ENCODE peak calls at places on chromosomes 3 and 15, in eight cellular contexts. One of them, this sample, is unnamed.

GRCh38 chr15:39438795-39439577 is 141.9 kb upstream of the THBS1 start:
- DNase-seq in tibial artery: no peak
- DNase-seq in foreskin fibroblast: no peak
- DNase-seq in effector memory CD4-positive, alpha-beta T cell: no peak
- DNase-seq in thoracic aorta: no peak
- DNase-seq in RWPE2: no peak
- DNase-seq in sigmoid colon: no peak
- DNase-seq in HCT116: no peak
- DNase-seq in this sample: no peak

GRCh38 chr3:42539871-42540714 is 37.6 kb downstream of the VIPR1 start:
- DNase-seq in tibial artery: no peak
- DNase-seq in foreskin fibroblast: peak; percentile 25
- DNase-seq in effector memory CD4-positive, alpha-beta T cell: peak; percentile 21
- DNase-seq in thoracic aorta: no peak
- DNase-seq in RWPE2: no peak
- DNase-seq in sigmoid colon: peak; percentile 61
- DNase-seq in HCT116: peak; percentile 55
- DNase-seq in this sample: no peak

GRCh38 chr3:197427013-197427412 is 128.6 kb upstream of the DLG1 start:
- DNase-seq in tibial artery: no peak
- DNase-seq in foreskin fibroblast: peak; percentile 24
- DNase-seq in effector memory CD4-positive, alpha-beta T cell: no peak
- DNase-seq in thoracic aorta: no peak
- DNase-seq in RWPE2: no peak
- DNase-seq in sigmoid colon: no peak
- DNase-seq in HCT116: no peak
- DNase-seq in this sample: no peak

GRCh38 chr3:190319660-190320059 is 2.6 kb downstream of the CLDN1 start:
- DNase-seq in tibial artery: no peak
- DNase-seq in foreskin fibroblast: peak; percentile 34
- DNase-seq in effector memory CD4-positive, alpha-beta T cell: no peak
- DNase-seq in thoracic aorta: no peak
- DNase-seq in RWPE2: peak; percentile 84
- DNase-seq in sigmoid colon: no peak
- DNase-seq in HCT116: no peak
- DNase-seq in this sample: no peak

GRCh38 chr3:89098964-89099585 is 8.3 kb upstream of the EPHA3 start:
- DNase-seq in tibial artery: peak; percentile 63
- DNase-seq in foreskin fibroblast: peak; percentile 78
- DNase-seq in effector memory CD4-positive, alpha-beta T cell: no peak
- DNase-seq in thoracic aorta: no peak
- DNase-seq in RWPE2: no peak
- DNase-seq in sigmoid colon: no peak
- DNase-seq in HCT116: peak; percentile 7
- DNase-seq in this sample: no peak

GRCh38 chr3:37223084-37223975 is 48.9 kb upstream of the LRRFIP2 start:
- DNase-seq in tibial artery: no peak
- DNase-seq in foreskin fibroblast: peak; percentile 67
- DNase-seq in effector memory CD4-positive, alpha-beta T cell: no peak
- DNase-seq in thoracic aorta: no peak
- DNase-seq in RWPE2: no peak
- DNase-seq in sigmoid colon: no peak
- DNase-seq in HCT116: no peak
- DNase-seq in this sample: no peak

GRCh38 chr3:96959902-96960596 is 145.7 kb downstream of the EPHA6 start:
- DNase-seq in tibial artery: no peak
- DNase-seq in foreskin fibroblast: peak; percentile 0
- DNase-seq in effector memory CD4-positive, alpha-beta T cell: no peak
- DNase-seq in thoracic aorta: no peak
- DNase-seq in RWPE2: no peak
- DNase-seq in sigmoid colon: no peak
- DNase-seq in HCT116: no peak
- DNase-seq in this sample: no peak

GRCh38 chr3:42115223-42115622 is 24.1 kb downstream of the TRAK1 start:
- DNase-seq in tibial artery: peak; percentile 57
- DNase-seq in foreskin fibroblast: peak; percentile 41
- DNase-seq in effector memory CD4-positive, alpha-beta T cell: no peak
- DNase-seq in thoracic aorta: no peak
- DNase-seq in RWPE2: no peak
- DNase-seq in sigmoid colon: no peak
- DNase-seq in HCT116: no peak
- DNase-seq in this sample: no peak

GRCh38 chr3:115657168-115657567 is 33.9 kb downstream of the GAP43 start:
- DNase-seq in tibial artery: no peak
- DNase-seq in foreskin fibroblast: no peak
- DNase-seq in effector memory CD4-positive, alpha-beta T cell: no peak
- DNase-seq in thoracic aorta: no peak
- DNase-seq in RWPE2: no peak
- DNase-seq in sigmoid colon: no peak
- DNase-seq in HCT116: no peak
- DNase-seq in this sample: no peak

GRCh38 chr3:64082411-64082810 is 59.1 kb upstream of the PSMD6 start:
- DNase-seq in tibial artery: no peak
- DNase-seq in foreskin fibroblast: peak; percentile 48
- DNase-seq in effector memory CD4-positive, alpha-beta T cell: no peak
- DNase-seq in thoracic aorta: no peak
- DNase-seq in RWPE2: no peak
- DNase-seq in sigmoid colon: no peak
- DNase-seq in HCT116: no peak
- DNase-seq in this sample: no peak

GRCh38 chr15:63601026-63601726 is 4.0 kb downstream of the FBXL22 start:
- DNase-seq in tibial artery: no peak
- DNase-seq in foreskin fibroblast: peak; percentile 70
- DNase-seq in effector memory CD4-positive, alpha-beta T cell: peak; percentile 42
- DNase-seq in thoracic aorta: no peak
- DNase-seq in RWPE2: no peak
- DNase-seq in sigmoid colon: peak; percentile 71
- DNase-seq in HCT116: no peak
- DNase-seq in this sample: no peak

GRCh38 chr15:47812436-47813109 is 95.3 kb downstream of the SEMA6D start:
- DNase-seq in tibial artery: no peak
- DNase-seq in foreskin fibroblast: peak; percentile 5
- DNase-seq in effector memory CD4-positive, alpha-beta T cell: no peak
- DNase-seq in thoracic aorta: no peak
- DNase-seq in RWPE2: peak; percentile 88
- DNase-seq in sigmoid colon: no peak
- DNase-seq in HCT116: no peak
- DNase-seq in this sample: no peak

GRCh38 chr3:133377396-133377795 is 22.5 kb upstream of the BFSP2 start:
- DNase-seq in tibial artery: no peak
- DNase-seq in foreskin fibroblast: peak; percentile 66
- DNase-seq in effector memory CD4-positive, alpha-beta T cell: no peak
- DNase-seq in thoracic aorta: no peak
- DNase-seq in RWPE2: no peak
- DNase-seq in sigmoid colon: no peak
- DNase-seq in HCT116: no peak
- DNase-seq in this sample: peak; percentile 21

GRCh38 chr15:40754883-40755815 is at the start of gene RMDN3:
- DNase-seq in tibial artery: peak; percentile 96
- DNase-seq in foreskin fibroblast: peak; percentile 97
- DNase-seq in effector memory CD4-positive, alpha-beta T cell: peak; percentile 87
- DNase-seq in thoracic aorta: peak; percentile 46
- DNase-seq in RWPE2: peak; percentile 97
- DNase-seq in sigmoid colon: peak; percentile 96
- DNase-seq in HCT116: peak; percentile 80
- DNase-seq in this sample: peak; percentile 73

GRCh38 chr15:55937040-55937439 is 56.4 kb downstream of the NEDD4 start:
- DNase-seq in tibial artery: no peak
- DNase-seq in foreskin fibroblast: peak; percentile 76
- DNase-seq in effector memory CD4-positive, alpha-beta T cell: no peak
- DNase-seq in thoracic aorta: no peak
- DNase-seq in RWPE2: no peak
- DNase-seq in sigmoid colon: no peak
- DNase-seq in HCT116: no peak
- DNase-seq in this sample: no peak

GRCh38 chr3:131033480-131034080 is 6.9 kb downstream of the NEK11 start:
- DNase-seq in tibial artery: no peak
- DNase-seq in foreskin fibroblast: peak; percentile 74
- DNase-seq in effector memory CD4-positive, alpha-beta T cell: no peak
- DNase-seq in thoracic aorta: no peak
- DNase-seq in RWPE2: no peak
- DNase-seq in sigmoid colon: no peak
- DNase-seq in HCT116: peak; percentile 41
- DNase-seq in this sample: no peak

GRCh38 chr3:155018621-155019330 is 61.3 kb upstream of the MME start:
- DNase-seq in tibial artery: no peak
- DNase-seq in foreskin fibroblast: peak; percentile 25
- DNase-seq in effector memory CD4-positive, alpha-beta T cell: no peak
- DNase-seq in thoracic aorta: no peak
- DNase-seq in RWPE2: no peak
- DNase-seq in sigmoid colon: no peak
- DNase-seq in HCT116: no peak
- DNase-seq in this sample: no peak

GRCh38 chr3:43031490-43032216 is 52.5 kb downstream of the GASK1A start:
- DNase-seq in tibial artery: peak; percentile 89
- DNase-seq in foreskin fibroblast: peak; percentile 52
- DNase-seq in effector memory CD4-positive, alpha-beta T cell: no peak
- DNase-seq in thoracic aorta: no peak
- DNase-seq in RWPE2: no peak
- DNase-seq in sigmoid colon: peak; percentile 80
- DNase-seq in HCT116: no peak
- DNase-seq in this sample: no peak

DNA sequence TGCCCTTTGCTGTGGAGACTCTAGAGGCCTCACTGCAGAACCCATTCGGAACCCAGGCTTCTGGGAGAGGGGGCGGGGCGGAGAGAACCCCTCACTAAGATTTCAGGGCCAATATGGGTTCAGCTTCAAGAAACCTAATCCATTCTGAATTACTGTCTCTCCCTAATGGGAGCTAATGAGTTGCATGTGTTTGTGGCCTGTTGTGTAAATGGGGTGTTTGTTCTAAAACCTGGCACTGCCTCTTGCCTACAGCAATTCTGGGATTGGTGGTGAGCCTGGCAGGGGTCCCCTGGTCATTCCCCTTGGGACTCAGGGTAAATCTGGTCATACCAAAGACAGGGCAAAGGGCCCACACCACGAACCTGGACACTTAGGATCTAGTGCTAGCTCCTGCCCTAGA is 645 bp upstream of the RASL12 start:
- DNase-seq in tibial artery: no peak
- DNase-seq in foreskin fibroblast: peak; percentile 39
- DNase-seq in effector memory CD4-positive, alpha-beta T cell: no peak
- DNase-seq in thoracic aorta: no peak
- DNase-seq in RWPE2: no peak
- DNase-seq in sigmoid colon: no peak
- DNase-seq in HCT116: no peak
- DNase-seq in this sample: no peak
- H3K4me3 ChIP-seq in tibial artery: peak overlapping the region; percentile 74
- H3K4me3 ChIP-seq in foreskin fibroblast: peak overlapping the region; percentile 84
- H3K4me3 ChIP-seq in effector memory CD4-positive, alpha-beta T cell: no peak overlapping the region
- H3K4me3 ChIP-seq in thoracic aorta: peak overlapping the region; percentile 89
- H3K4me3 ChIP-seq in RWPE2: no peak overlapping the region
- H3K4me3 ChIP-seq in sigmoid colon: peak overlapping the region; percentile 79
- H3K4me3 ChIP-seq in HCT116: no peak overlapping the region
- H3K4me3 ChIP-seq in this sample: no peak overlapping the region

DNA sequence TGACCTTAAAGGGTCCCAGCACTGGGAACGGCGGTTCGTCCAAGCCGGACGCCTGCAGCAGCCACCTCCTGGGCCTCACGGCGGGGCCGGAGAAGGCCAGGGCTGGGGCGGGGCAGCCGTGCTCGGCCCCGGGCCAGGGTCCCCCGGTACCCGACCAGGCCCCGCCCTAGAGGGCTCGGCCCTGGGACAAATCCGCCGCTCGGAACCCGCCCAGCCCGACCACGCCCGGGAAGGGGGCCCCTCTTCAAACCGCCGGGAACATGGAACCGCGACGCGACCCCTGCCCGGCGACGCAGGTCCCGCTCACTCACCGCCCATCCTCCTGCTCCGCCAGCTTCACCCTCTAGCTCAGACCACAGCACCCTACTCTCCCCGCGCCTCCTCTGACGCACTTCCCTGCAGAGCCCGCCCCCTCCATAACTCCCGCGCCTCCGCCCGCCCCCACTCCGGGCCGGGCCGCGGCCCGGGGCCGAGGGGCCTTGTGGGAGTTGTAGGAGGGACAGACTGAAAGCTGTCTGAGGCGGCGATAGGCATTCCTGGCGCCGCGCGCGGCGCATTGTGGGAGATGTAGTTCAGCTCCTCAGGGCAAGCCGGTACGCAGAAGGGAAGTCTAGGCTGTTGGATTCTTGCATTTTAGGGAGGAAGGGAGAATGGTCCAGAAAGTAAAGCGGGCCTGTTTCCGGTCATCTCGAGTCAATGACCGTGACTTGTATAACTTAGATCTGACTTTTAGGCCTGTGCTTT is at the start of gene CLDND1:
- DNase-seq in tibial artery: peak; percentile 99
- DNase-seq in foreskin fibroblast: peak; percentile 99
- DNase-seq in effector memory CD4-positive, alpha-beta T cell: peak; percentile 95
- DNase-seq in thoracic aorta: peak; percentile 94
- DNase-seq in RWPE2: peak; percentile 93
- DNase-seq in sigmoid colon: peak; percentile 98
- DNase-seq in HCT116: peak; percentile 97
- DNase-seq in this sample: peak; percentile 90
- H3K4me3 ChIP-seq in tibial artery: peak within 1 kb of the TSS; percentile 76
- H3K4me3 ChIP-seq in foreskin fibroblast: peak within 1 kb of the TSS; percentile 89
- H3K4me3 ChIP-seq in effector memory CD4-positive, alpha-beta T cell: peak within 1 kb of the TSS; percentile 88
- H3K4me3 ChIP-seq in thoracic aorta: peak within 1 kb of the TSS; percentile 91
- H3K4me3 ChIP-seq in RWPE2: peak within 1 kb of the TSS; percentile 98
- H3K4me3 ChIP-seq in sigmoid colon: peak within 1 kb of the TSS; percentile 86
- H3K4me3 ChIP-seq in HCT116: peak within 1 kb of the TSS; percentile 78
- H3K4me3 ChIP-seq in this sample: peak within 1 kb of the TSS; percentile 84

GRCh38 chr15:76335129-76335850 is 1.3 kb upstream of the ISL2 start:
- DNase-seq in tibial artery: no peak
- DNase-seq in foreskin fibroblast: peak; percentile 58
- DNase-seq in effector memory CD4-positive, alpha-beta T cell: no peak
- DNase-seq in thoracic aorta: no peak
- DNase-seq in RWPE2: no peak
- DNase-seq in sigmoid colon: peak; percentile 68
- DNase-seq in HCT116: no peak
- DNase-seq in this sample: no peak
- H3K4me3 ChIP-seq in tibial artery: no peak overlapping the region
- H3K4me3 ChIP-seq in foreskin fibroblast: peak overlapping the region; percentile 89
- H3K4me3 ChIP-seq in effector memory CD4-positive, alpha-beta T cell: peak overlapping the region; percentile 26
- H3K4me3 ChIP-seq in thoracic aorta: peak overlapping the region; percentile 4
- H3K4me3 ChIP-seq in RWPE2: peak overlapping the region; percentile 44
- H3K4me3 ChIP-seq in sigmoid colon: peak overlapping the region; percentile 39
- H3K4me3 ChIP-seq in HCT116: peak overlapping the region; percentile 77
- H3K4me3 ChIP-seq in this sample: peak overlapping the region; percentile 41

DNA sequence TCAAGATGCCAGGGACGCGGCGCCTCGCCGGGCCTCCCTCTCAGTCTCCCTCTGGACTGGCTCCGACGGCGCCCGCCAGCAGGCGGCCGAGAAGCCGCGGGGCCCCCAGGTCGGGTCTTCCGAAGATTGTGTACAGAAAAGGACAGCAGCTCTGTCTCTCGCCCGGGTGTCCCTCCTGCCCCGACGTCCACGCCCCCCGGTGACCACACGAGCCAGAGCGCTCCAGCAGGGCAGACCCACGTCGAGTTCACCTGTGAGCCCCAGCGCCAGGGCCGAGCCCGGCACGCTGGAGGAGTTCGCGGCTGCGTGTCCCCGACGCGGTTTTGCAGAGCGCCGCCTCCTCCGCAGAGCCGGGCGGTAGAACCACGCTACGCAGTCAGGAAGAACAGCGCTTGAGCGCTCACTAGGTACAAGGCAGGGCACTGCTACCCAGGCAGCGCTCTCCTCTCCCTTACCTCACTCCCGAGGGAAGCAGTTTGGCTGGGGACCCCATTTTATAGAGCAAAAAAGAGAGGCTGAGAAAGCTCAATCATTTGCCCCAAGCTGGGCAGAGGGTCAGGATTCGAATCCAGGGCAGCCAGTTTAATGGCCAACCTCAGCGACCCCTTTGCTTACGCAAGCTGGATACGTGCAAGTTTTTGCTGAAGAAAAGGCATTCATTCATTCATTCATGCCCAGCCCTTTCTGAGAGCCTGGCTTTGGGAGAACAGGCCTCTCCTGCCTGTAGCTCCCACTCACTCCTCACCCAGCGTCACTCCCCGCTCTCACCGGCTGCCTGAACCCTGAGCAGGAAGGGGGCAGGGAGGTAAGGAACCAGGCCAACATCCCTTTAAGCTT is 3.0 kb upstream of the TLE3 start:
- DNase-seq in tibial artery: peak; percentile 81
- DNase-seq in foreskin fibroblast: peak; percentile 60
- DNase-seq in effector memory CD4-positive, alpha-beta T cell: peak; percentile 49
- DNase-seq in thoracic aorta: no peak
- DNase-seq in RWPE2: no peak
- DNase-seq in sigmoid colon: peak; percentile 85
- DNase-seq in HCT116: peak; percentile 27
- DNase-seq in this sample: peak; percentile 67
- H3K4me3 ChIP-seq in tibial artery: peak overlapping the region; percentile 95
- H3K4me3 ChIP-seq in foreskin fibroblast: peak overlapping the region; percentile 39
- H3K4me3 ChIP-seq in effector memory CD4-positive, alpha-beta T cell: peak overlapping the region; percentile 38
- H3K4me3 ChIP-seq in thoracic aorta: peak overlapping the region; percentile 62
- H3K4me3 ChIP-seq in RWPE2: no peak overlapping the region
- H3K4me3 ChIP-seq in sigmoid colon: peak overlapping the region; percentile 34
- H3K4me3 ChIP-seq in HCT116: peak overlapping the region; percentile 93
- H3K4me3 ChIP-seq in this sample: peak overlapping the region; percentile 22

This sample was measured in skeletal muscle cell.